ENCODE peak calls at places on chromosomes 2 and 18, in five cellular contexts. A is GM12878, V is K562, C is H1, B is SK-N-SH. D is an unnamed sample. For H4K20me1, the result is how much of the 10 kb centered on the place peaks cover.

GRCh38 chr18:43916984-43917383 is 639.7 kb upstream of the SYT4 start:
- DNase-seq in A (no peak), V (no peak), C (no peak), B (no peak), D (no peak)

GRCh38 chr2:113357071-113357470 is 78.3 kb upstream of the PAX8 start:
- DNase-seq in A (no peak), V (no peak), C (no peak), B (no peak), D (no peak)

GRCh38 chr2:121090088-121090715 is 194.8 kb downstream of the TFCP2L1 start:
- DNase-seq in A (no peak), V (no peak), C (no peak), B (no peak), D (no peak)

GRCh38 chr2:110979834-110980612 is 140.7 kb upstream of the BCL2L11 start:
- DNase-seq in A (no peak), V (no peak), C (no peak), B (no peak), D (no peak)

GRCh38 chr2:24917086-24917485 is 3.0 kb downstream of the ADCY3 start:
- DNase-seq in A (peak), V (no peak), C (no peak), B (no peak), D (no peak)

GRCh38 chr2:37566517-37566961 is 104.9 kb downstream of the CDC42EP3 start:
- DNase-seq in A (no peak), V (no peak), C (no peak), B (no peak), D (no peak)

GRCh38 chr2:37877457-37878315 is 47.4 kb upstream of the RMDN2 start:
- DNase-seq in A (no peak), V (peak), C (no peak), B (peak), D (peak)

GRCh38 chr2:190627881-190628412 is 20.9 kb upstream of the NAB1 start:
- DNase-seq in A (no peak), V (no peak), C (no peak), B (peak), D (no peak)

GRCh38 chr18:36066001-36066400 is 1.4 kb downstream of the RPRD1A start:
- DNase-seq in A (no peak), V (no peak), C (no peak), B (no peak), D (no peak)

GRCh38 chr2:217249490-217250451 is 389.9 kb upstream of the TNP1 start:
- DNase-seq in A (no peak), V (no peak), C (no peak), B (no peak), D (no peak)

GRCh38 chr2:97871096-97871780 is 124.5 kb downstream of the TMEM131 start:
- DNase-seq in A (no peak), V (no peak), C (no peak), B (no peak), D (peak)

GRCh38 chr2:23624915-23625314 is 239.9 kb downstream of the KLHL29 start:
- DNase-seq in A (no peak), V (no peak), C (no peak), B (no peak), D (no peak)

GRCh38 chr2:157592983-157593382 is 35.7 kb downstream of the ACVR1C start:
- DNase-seq in A (no peak), V (no peak), C (no peak), B (peak), D (no peak)

GRCh38 chr2:61463769-61464475 is 7.0 kb downstream of the USP34 start:
- DNase-seq in A (no peak), V (no peak), C (no peak), B (no peak), D (no peak)

GRCh38 chr18:55912071-55912470 is 324.1 kb upstream of the TCF4 start:
- DNase-seq in A (no peak), V (no peak), C (no peak), B (no peak), D (no peak)

GRCh38 chr2:66717973-66718372 is 283.0 kb downstream of the MEIS1 start:
- DNase-seq in A (no peak), V (no peak), C (no peak), B (no peak), D (no peak)

GRCh38 chr2:199495147-199495546 is 37.4 kb upstream of the SATB2 start:
- DNase-seq in A (no peak), V (no peak), C (no peak), B (no peak), D (no peak)

GRCh38 chr2:172516299-172516698 is 39.6 kb upstream of the PDK1 start:
- DNase-seq in A (no peak), V (no peak), C (no peak), B (no peak), D (no peak)

GRCh38 chr2:176449852-176450251 is 180.6 kb downstream of the MTX2 start:
- DNase-seq in A (no peak), V (no peak), C (peak), B (no peak), D (no peak)

GRCh38 chr2:237474511-237474911 is 12.5 kb upstream of the MLPH start:
- DNase-seq in A (no peak), V (no peak), C (no peak), B (peak), D (no peak)

GRCh38 chr2:231463698-231464575 is at the start of gene NCL:
- DNase-seq in A (peak), V (peak), C (no peak), B (peak), D (peak)

GRCh38 chr2:231461516-231461971 is 2.7 kb downstream of the NCL start:
- DNase-seq in A (no peak), V (no peak), C (no peak), B (no peak), D (no peak)

GRCh38 chr2:231464576-231465540 is 574 bp upstream of the NCL start:
- DNase-seq in A (no peak), V (peak), C (peak), B (peak), D (peak)

GRCh38 chr2:231460073-231460861 is 4.0 kb downstream of the NCL start:
- DNase-seq in A (no peak), V (no peak), C (no peak), B (no peak), D (no peak)

DNA sequence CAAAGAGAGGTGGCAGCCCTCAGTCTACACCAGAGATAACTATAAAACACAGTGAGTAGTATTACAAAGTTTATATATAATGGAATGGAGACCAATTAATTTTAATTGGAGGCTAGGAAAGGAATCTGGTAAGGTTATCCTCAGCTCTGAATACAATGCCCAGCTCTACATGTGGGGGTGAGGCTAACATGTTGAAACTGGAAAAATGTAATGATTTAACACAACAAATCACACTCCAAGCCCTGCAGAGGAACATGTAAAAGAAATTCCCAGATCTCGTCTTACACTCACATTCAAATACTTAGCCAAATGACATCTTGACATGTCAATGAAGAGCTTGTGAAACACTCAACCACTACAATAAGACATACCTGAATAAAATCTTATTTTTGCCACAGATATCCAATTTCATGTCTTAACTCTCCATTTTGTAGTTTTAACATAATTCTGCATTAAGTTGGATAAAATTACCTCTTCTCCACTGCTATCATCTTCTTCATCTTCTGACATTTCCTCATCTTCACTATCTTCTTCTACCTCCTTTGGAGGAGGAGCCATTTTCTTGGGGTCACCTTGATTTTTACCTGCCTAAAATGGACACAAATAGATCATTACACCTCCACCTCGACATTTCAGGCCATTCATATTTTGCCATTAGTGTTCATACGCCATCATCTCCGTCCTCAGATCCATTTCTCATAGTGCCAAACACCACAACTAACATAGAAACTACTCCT is 1.4 kb downstream of the NCL start:
- DNase-seq in A (no peak), V (no peak), C (no peak), B (no peak), D (no peak)
- H4K20me1 ChIP-seq in A (under half), V (under half), C (under half), B (under half), D (half or more)

GRCh38 chr18:227374-227773 is 40.5 kb downstream of the THOC1 start:
- DNase-seq in A (no peak), V (no peak), C (no peak), B (no peak), D (no peak)
- TF ChIP-seq JUND in A (no peak), V (no peak), C (no peak), B (no peak), D (no peak)

GRCh38 chr2:130853391-130853790 is 16.7 kb downstream of the ARHGEF4 start:
- DNase-seq in A (no peak), V (no peak), C (no peak), B (no peak), D (no peak)

GRCh38 chr2:130854301-130854700 is 17.6 kb downstream of the ARHGEF4 start:
- DNase-seq in A (no peak), V (no peak), C (no peak), B (no peak), D (no peak)

GRCh38 chr2:130850788-130851623 is 14.3 kb downstream of the ARHGEF4 start:
- DNase-seq in A (no peak), V (no peak), C (no peak), B (peak), D (no peak)

GRCh38 chr2:130851624-130852382 is 15.1 kb downstream of the ARHGEF4 start:
- DNase-seq in A (no peak), V (no peak), C (no peak), B (no peak), D (no peak)

DNA sequence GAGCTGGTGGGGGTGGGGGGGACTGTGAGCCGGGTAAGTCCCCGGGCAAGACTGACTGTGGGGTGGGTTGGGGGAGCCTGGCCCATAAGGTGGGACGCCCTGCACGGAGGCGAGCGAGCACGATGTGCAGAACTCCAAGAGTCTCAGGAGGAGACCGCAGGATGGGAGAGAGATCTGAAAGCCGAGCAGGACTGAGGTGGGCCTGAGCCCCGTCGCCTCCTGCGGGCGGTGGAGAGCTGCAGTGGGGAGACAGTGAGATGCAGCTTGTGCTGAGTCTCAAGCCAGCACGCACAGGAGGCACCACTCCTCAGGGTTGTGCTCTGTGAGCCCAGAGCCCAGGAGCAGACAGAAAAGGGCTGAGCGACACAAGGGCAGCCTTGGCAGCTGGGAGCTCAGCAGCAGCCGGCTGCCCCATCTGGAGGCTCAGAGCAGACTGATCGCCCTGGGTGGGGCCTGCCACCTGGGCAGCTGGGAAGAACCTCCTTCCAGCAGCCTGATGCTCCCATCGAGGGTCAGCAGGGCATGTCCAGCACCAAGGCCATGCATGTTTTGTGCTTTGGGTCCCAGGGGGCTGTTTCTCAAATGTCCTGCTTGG is 15.9 kb downstream of the ARHGEF4 start:
- DNase-seq in A (no peak), V (no peak), C (no peak), B (no peak), D (no peak)
- H3K27ac ChIP-seq in A (no peak), V (no peak), C (no peak), B (no peak), D (no peak)

DNA sequence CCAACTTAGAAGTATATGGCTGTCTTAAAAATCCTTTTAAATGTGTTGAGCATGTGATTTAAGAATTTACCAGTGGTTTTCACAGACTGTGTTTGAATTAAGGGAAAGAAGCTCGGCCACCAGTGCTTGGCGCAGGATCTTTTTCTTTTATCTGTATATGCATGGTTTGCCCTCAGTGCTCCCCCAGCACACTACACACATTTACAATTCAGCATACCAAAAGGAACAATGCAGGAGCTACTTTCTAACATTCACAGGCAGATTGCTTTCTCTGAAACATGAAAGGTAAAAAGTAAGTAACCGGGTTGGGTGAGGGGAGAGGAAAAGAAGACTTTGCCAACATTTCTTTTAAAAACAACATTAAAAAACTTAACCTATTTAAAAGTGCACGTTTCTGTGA is 3.9 kb downstream of the SALL3 start:
- DNase-seq in A (no peak), V (no peak), C (no peak), B (no peak), D (no peak)
- H4K20me1 ChIP-seq in A (under half), V (under half), C (under half), B (under half), D (under half)

GRCh38 chr2:147325955-147326354 is 518.9 kb upstream of the ACVR2A start:
- DNase-seq in A (no peak), V (no peak), C (no peak), B (no peak), D (no peak)

GRCh38 chr2:147331790-147332419 is 512.9 kb upstream of the ACVR2A start:
- DNase-seq in A (no peak), V (no peak), C (no peak), B (no peak), D (peak)

GRCh38 chr2:147330925-147331324 is 513.9 kb upstream of the ACVR2A start:
- DNase-seq in A (no peak), V (no peak), C (no peak), B (no peak), D (no peak)

GRCh38 chr2:147327636-147328035 is 517.2 kb upstream of the ACVR2A start:
- DNase-seq in A (peak), V (no peak), C (no peak), B (no peak), D (no peak)
- TF ChIP-seq JUND in A (no peak), V (no peak), C (no peak), B (no peak), D (no peak)

D was measured in HCT116.